ENCODE peak calls at places on chromosomes 3 and 15, in four cellular contexts. A, X, E and V are unnamed samples.

GRCh38 chr3:178389258-178389657 is 147.0 kb upstream of the KCNMB2 start:
- DNase-seq in A (no peak), E (no peak), X (no peak), V (no peak)

GRCh38 chr3:98726084-98726483 is 37.1 kb upstream of the ST3GAL6 start:
- DNase-seq in A (no peak), E (no peak), X (no peak), V (no peak)

GRCh38 chr3:17580901-17581300 is 161.5 kb downstream of the TBC1D5 start:
- DNase-seq in A (no peak), X (no peak), E (no peak), V (no peak)

GRCh38 chr3:49006591-49007067 is 562 bp upstream of the WDR6 start:
- DNase-seq in E (no peak), A (no peak), X (no peak), V (no peak)

GRCh38 chr3:41716391-41716910 is 245.5 kb downstream of the ULK4 start:
- DNase-seq in E (no peak), X (no peak), A (no peak), V (no peak)

GRCh38 chr15:38414351-38414750 is 39.6 kb upstream of the FAM98B start:
- DNase-seq in A (peak; percentile 77), E (peak; percentile 18), X (no peak), V (peak; percentile 7)

GRCh38 chr3:105805402-105805801 is 63.4 kb downstream of the CBLB start:
- DNase-seq in E (no peak), A (no peak), X (no peak), V (no peak)

GRCh38 chr3:51942603-51943450 is 664 bp downstream of the PARP3 start:
- DNase-seq in X (peak; percentile 70), E (peak; percentile 68), A (peak; percentile 45), V (no peak)

GRCh38 chr3:37604336-37604833 is 257.3 kb upstream of the CTDSPL start:
- DNase-seq in A (no peak), E (no peak), X (no peak), V (no peak)

GRCh38 chr15:96338772-96339661 is 8.5 kb downstream of the NR2F2 start:
- DNase-seq in E (no peak), X (no peak), A (peak; percentile 47), V (no peak)

GRCh38 chr3:188439080-188439479 is 285.1 kb downstream of the LPP start:
- DNase-seq in X (no peak), E (peak; percentile 53), A (no peak), V (no peak)

GRCh38 chr15:58229297-58229768 is 91.2 kb downstream of the AQP9 start:
- DNase-seq in X (no peak), A (peak; percentile 76), E (no peak), V (no peak)

GRCh38 chr3:116053017-116053416 is 392.3 kb downstream of the LSAMP start:
- DNase-seq in A (no peak), E (no peak), X (no peak), V (no peak)

GRCh38 chr15:67175643-67176071 is 78.8 kb downstream of the AAGAB start:
- DNase-seq in E (no peak), A (peak; percentile 71), X (no peak), V (no peak)

GRCh38 chr3:184584001-184584891 is 22.7 kb downstream of the EPHB3 start:
- DNase-seq in X (no peak), A (peak; percentile 88), E (no peak), V (no peak)